ENCODE peak calls at places on chromosome 7, in five cellular contexts. E, U, D, N and M are unnamed samples.

GRCh38 chr7:152103691-152104090 is 78.2 kb downstream of the GALNT11 start:
- DNase-seq in U (no peak), N (no peak), D (no peak), E (no peak), M (no peak)

GRCh38 chr7:95209778-95210177 is 114.6 kb downstream of the PON1 start:
- DNase-seq in D (no peak), E (no peak), U (no peak), N (no peak), M (peak; percentile 16)

GRCh38 chr7:40299097-40299496 is 164.3 kb downstream of the SUGCT start:
- DNase-seq in D (peak; percentile 66), N (no peak), U (peak; percentile 87), E (no peak), M (peak; percentile 98)

GRCh38 chr7:125495997-125496396 is 566.4 kb upstream of the POT1 start:
- DNase-seq in D (no peak), N (no peak), U (no peak), E (no peak), M (no peak)

GRCh38 chr7:29557954-29558353 is 5.7 kb upstream of the PRR15 start:
- DNase-seq in U (peak; percentile 42), E (no peak), N (no peak), D (no peak), M (no peak)

GRCh38 chr7:91836065-91836368 is 44.5 kb downstream of the MTERF1 start:
- DNase-seq in N (no peak), U (peak; percentile 14), D (no peak), E (no peak), M (no peak)

GRCh38 chr7:2299131-2299829 is 15.0 kb downstream of the SNX8 start:
- DNase-seq in U (peak; percentile 83), N (no peak), D (no peak), E (peak; percentile 12), M (peak; percentile 88)

GRCh38 chr7:152674860-152675760 is 831 bp downstream of the XRCC2 start:
- DNase-seq in E (no peak), N (no peak), D (peak; percentile 31), U (peak; percentile 40), M (peak; percentile 67)

GRCh38 chr7:74033372-74034311 is 5.7 kb downstream of the ELN start:
- DNase-seq in N (peak; percentile 25), D (no peak), U (peak; percentile 56), E (peak; percentile 64), M (peak; percentile 52)

GRCh38 chr7:109437957-109438356 is 868.3 kb downstream of the DNAJB9 start:
- DNase-seq in U (no peak), N (no peak), D (no peak), E (no peak), M (no peak)

GRCh38 chr7:5143106-5143505 is 46.9 kb upstream of the WIPI2 start:
- DNase-seq in E (no peak), U (no peak), D (no peak), N (no peak), M (no peak)

GRCh38 chr7:91565499-91566331 is 301.5 kb downstream of the FZD1 start:
- DNase-seq in N (no peak), U (no peak), D (peak; percentile 44), E (no peak), M (peak; percentile 25)

GRCh38 chr7:79176859-79177477 is 276.5 kb downstream of the MAGI2 start:
- DNase-seq in E (no peak), D (peak; percentile 61), U (peak; percentile 64), N (peak; percentile 16), M (peak; percentile 45)

GRCh38 chr7:38535013-38535412 is 96.2 kb downstream of the AMPH start:
- DNase-seq in D (no peak), E (no peak), N (no peak), U (no peak), M (no peak)

GRCh38 chr7:30068117-30068516 is 39.9 kb downstream of the PLEKHA8 start:
- DNase-seq in E (no peak), D (no peak), U (peak; percentile 79), N (no peak), M (peak; percentile 69)

GRCh38 chr7:48962821-48963505 is 38.6 kb downstream of the CDC14C start:
- DNase-seq in U (no peak), D (peak; percentile 12), N (no peak), E (no peak), M (peak; percentile 3)

GRCh38 chr7:44236333-44236728 is 35.6 kb downstream of the YKT6 start:
- DNase-seq in U (no peak), E (no peak), D (no peak), N (no peak), M (no peak)

DNA sequence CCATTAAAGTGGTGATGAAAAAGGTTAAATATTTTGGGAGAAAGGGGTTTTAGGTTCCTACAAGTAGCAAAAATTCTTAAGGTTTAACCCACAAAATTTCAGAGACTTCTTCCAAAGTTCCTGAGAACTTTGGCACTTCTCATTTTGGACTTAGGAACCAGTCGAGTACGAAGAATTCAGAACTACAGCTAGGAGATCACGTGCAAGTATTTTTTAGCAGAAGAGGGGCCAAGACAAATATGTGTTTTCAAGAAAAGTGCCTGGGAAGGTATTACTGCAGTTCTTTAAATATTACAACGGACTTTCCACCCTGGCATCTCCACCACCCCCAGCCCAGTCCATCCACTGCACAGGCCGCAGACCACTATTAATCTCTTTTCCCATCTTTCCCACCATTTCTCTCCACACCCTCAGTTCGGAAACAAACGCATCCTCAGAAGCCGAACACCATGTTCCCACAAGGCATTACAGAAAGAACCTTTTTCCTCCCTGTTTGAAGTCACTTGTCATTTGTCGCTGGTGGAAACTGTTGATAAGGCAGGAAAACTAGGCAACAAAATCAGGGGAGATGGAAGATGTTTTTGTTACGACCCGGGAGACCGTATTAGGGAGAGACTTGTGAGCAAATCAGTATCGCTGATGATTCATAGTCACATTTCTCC is 7.1 kb downstream of the INHBA start:
- DNase-seq in E (no peak), D (no peak), N (no peak), U (peak; percentile 89), M (no peak)
- H3K4me3 ChIP-seq in E (peak overlapping the region; percentile 44), D (peak overlapping the region; percentile 54), N (peak overlapping the region; percentile 19), U (peak overlapping the region; percentile 54), M (peak overlapping the region; percentile 81)

GRCh38 chr7:27171636-27172387 is 2.3 kb downstream of the HOXA10 start:
- DNase-seq in D (no peak), U (no peak), N (no peak), E (no peak), M (no peak)
- H3K4me3 ChIP-seq in D (peak overlapping the region; percentile 83), U (no peak overlapping the region), N (no peak overlapping the region), E (no peak overlapping the region), M (no peak overlapping the region)

GRCh38 chr7:154886591-154886990 is 116.3 kb downstream of the PAXIP1 start:
- DNase-seq in N (no peak), U (no peak), E (no peak), D (no peak), M (no peak)
- H3K4me3 ChIP-seq in N (no peak overlapping the region), U (no peak overlapping the region), E (no peak overlapping the region), D (no peak overlapping the region), M (no peak overlapping the region)

GRCh38 chr7:106426803-106427202 is 142.0 kb upstream of the NAMPT start:
- DNase-seq in N (no peak), D (no peak), U (no peak), E (no peak), M (no peak)
- H3K4me3 ChIP-seq in N (no peak overlapping the region), D (no peak overlapping the region), U (no peak overlapping the region), E (no peak overlapping the region), M (no peak overlapping the region)

DNA sequence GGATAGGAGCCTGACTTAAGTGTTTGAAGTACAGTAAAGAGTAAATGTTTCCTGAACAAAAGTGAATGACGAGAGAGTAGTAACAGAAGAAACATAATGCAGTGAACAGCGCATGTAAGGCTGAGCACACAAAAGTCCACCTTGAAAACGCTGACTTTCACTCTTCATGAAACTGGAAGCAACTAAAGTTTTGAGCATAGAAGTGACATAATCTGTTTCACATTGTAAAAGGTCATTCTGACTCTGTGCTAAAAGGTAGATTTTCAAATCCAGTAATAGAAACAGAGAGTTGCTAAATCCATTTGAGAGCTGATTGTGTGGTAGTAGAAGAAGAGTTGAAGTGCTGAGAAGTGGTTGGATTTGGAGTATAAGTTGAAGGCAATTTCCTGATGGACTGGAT is 1037.0 kb downstream of the CNTNAP2 start:
- DNase-seq in U (no peak), N (no peak), E (no peak), D (no peak), M (no peak)
- H3K4me3 ChIP-seq in U (no peak overlapping the region), N (no peak overlapping the region), E (no peak overlapping the region), D (no peak overlapping the region), M (no peak overlapping the region)